ENCODE peak calls at places on chromosomes 16 and 17, in ten cellular contexts. One of them, this sample, is unnamed.
A peak's percentile ranks its signal among the peaks of the same experiment; 100 is the strongest.

GRCh38 chr16:54165174-54165911 is 121.2 kb downstream of the IRX3 start:
- DNase-seq in renal cortical epithelial cell: no peak
- DNase-seq in mesenchymal stem cell: no peak
- DNase-seq in activated naive CD4-positive, alpha-beta T cell treated with Interleukin-2 at 50 U/mL for 16 hours: no peak
- DNase-seq in caudate nucleus: no peak
- DNase-seq in brain microvascular endothelial cell: no peak
- DNase-seq in activated B cell treated with CpG ODN at 0.5 μM for 24 hours: no peak
- DNase-seq in NCI-H1930: no peak
- DNase-seq in foreskin fibroblast: no peak
- DNase-seq in stimulated activated CD8-positive, alpha-beta memory T cell treated with anti-CD3 and anti-CD28 coated beads, Interleukin-4, amount 100 ng/mL, for 24 hours: no peak
- DNase-seq in this sample: no peak

GRCh38 chr16:70754874-70755600 is 45.9 kb downstream of the VAC14 start:
- DNase-seq in renal cortical epithelial cell: no peak
- DNase-seq in mesenchymal stem cell: no peak
- DNase-seq in activated naive CD4-positive, alpha-beta T cell treated with Interleukin-2 at 50 U/mL for 16 hours: no peak
- DNase-seq in caudate nucleus: peak; percentile 45
- DNase-seq in brain microvascular endothelial cell: no peak
- DNase-seq in activated B cell treated with CpG ODN at 0.5 μM for 24 hours: no peak
- DNase-seq in NCI-H1930: no peak
- DNase-seq in foreskin fibroblast: no peak
- DNase-seq in stimulated activated CD8-positive, alpha-beta memory T cell treated with anti-CD3 and anti-CD28 coated beads, Interleukin-4, amount 100 ng/mL, for 24 hours: no peak
- DNase-seq in this sample: no peak

GRCh38 chr16:11391576-11391975 is 46.3 kb downstream of the RMI2 start:
- DNase-seq in renal cortical epithelial cell: no peak
- DNase-seq in mesenchymal stem cell: no peak
- DNase-seq in activated naive CD4-positive, alpha-beta T cell treated with Interleukin-2 at 50 U/mL for 16 hours: no peak
- DNase-seq in caudate nucleus: no peak
- DNase-seq in brain microvascular endothelial cell: no peak
- DNase-seq in activated B cell treated with CpG ODN at 0.5 μM for 24 hours: no peak
- DNase-seq in NCI-H1930: no peak
- DNase-seq in foreskin fibroblast: no peak
- DNase-seq in stimulated activated CD8-positive, alpha-beta memory T cell treated with anti-CD3 and anti-CD28 coated beads, Interleukin-4, amount 100 ng/mL, for 24 hours: no peak
- DNase-seq in this sample: no peak

GRCh38 chr17:2211661-2212327 is 91.8 kb downstream of the SMG6 start:
- DNase-seq in renal cortical epithelial cell: no peak
- DNase-seq in mesenchymal stem cell: no peak
- DNase-seq in activated naive CD4-positive, alpha-beta T cell treated with Interleukin-2 at 50 U/mL for 16 hours: no peak
- DNase-seq in caudate nucleus: no peak
- DNase-seq in brain microvascular endothelial cell: no peak
- DNase-seq in activated B cell treated with CpG ODN at 0.5 μM for 24 hours: no peak
- DNase-seq in NCI-H1930: no peak
- DNase-seq in foreskin fibroblast: no peak
- DNase-seq in stimulated activated CD8-positive, alpha-beta memory T cell treated with anti-CD3 and anti-CD28 coated beads, Interleukin-4, amount 100 ng/mL, for 24 hours: no peak
- DNase-seq in this sample: no peak

GRCh38 chr17:31427684-31428083 is 36.2 kb downstream of the RAB11FIP4 start:
- DNase-seq in renal cortical epithelial cell: no peak
- DNase-seq in mesenchymal stem cell: no peak
- DNase-seq in activated naive CD4-positive, alpha-beta T cell treated with Interleukin-2 at 50 U/mL for 16 hours: no peak
- DNase-seq in caudate nucleus: peak; percentile 20
- DNase-seq in brain microvascular endothelial cell: no peak
- DNase-seq in activated B cell treated with CpG ODN at 0.5 μM for 24 hours: no peak
- DNase-seq in NCI-H1930: no peak
- DNase-seq in foreskin fibroblast: no peak
- DNase-seq in stimulated activated CD8-positive, alpha-beta memory T cell treated with anti-CD3 and anti-CD28 coated beads, Interleukin-4, amount 100 ng/mL, for 24 hours: no peak
- DNase-seq in this sample: no peak

GRCh38 chr16:17031484-17032268 is 439.1 kb downstream of the XYLT1 start:
- DNase-seq in renal cortical epithelial cell: no peak
- DNase-seq in mesenchymal stem cell: no peak
- DNase-seq in activated naive CD4-positive, alpha-beta T cell treated with Interleukin-2 at 50 U/mL for 16 hours: no peak
- DNase-seq in caudate nucleus: no peak
- DNase-seq in brain microvascular endothelial cell: no peak
- DNase-seq in activated B cell treated with CpG ODN at 0.5 μM for 24 hours: no peak
- DNase-seq in NCI-H1930: no peak
- DNase-seq in foreskin fibroblast: no peak
- DNase-seq in stimulated activated CD8-positive, alpha-beta memory T cell treated with anti-CD3 and anti-CD28 coated beads, Interleukin-4, amount 100 ng/mL, for 24 hours: no peak
- DNase-seq in this sample: no peak

GRCh38 chr17:43832976-43833829 is at the start of gene MPP3:
- DNase-seq in renal cortical epithelial cell: peak; percentile 10
- DNase-seq in mesenchymal stem cell: peak; percentile 70
- DNase-seq in activated naive CD4-positive, alpha-beta T cell treated with Interleukin-2 at 50 U/mL for 16 hours: peak; percentile 52
- DNase-seq in caudate nucleus: no peak
- DNase-seq in brain microvascular endothelial cell: peak; percentile 28
- DNase-seq in activated B cell treated with CpG ODN at 0.5 μM for 24 hours: peak; percentile 31
- DNase-seq in NCI-H1930: peak; percentile 80
- DNase-seq in foreskin fibroblast: peak; percentile 92
- DNase-seq in stimulated activated CD8-positive, alpha-beta memory T cell treated with anti-CD3 and anti-CD28 coated beads, Interleukin-4, amount 100 ng/mL, for 24 hours: peak; percentile 16
- DNase-seq in this sample: peak; percentile 29

GRCh38 chr17:46012506-46013079 is 13.5 kb downstream of the STH start:
- DNase-seq in renal cortical epithelial cell: no peak
- DNase-seq in mesenchymal stem cell: no peak
- DNase-seq in activated naive CD4-positive, alpha-beta T cell treated with Interleukin-2 at 50 U/mL for 16 hours: no peak
- DNase-seq in caudate nucleus: no peak
- DNase-seq in brain microvascular endothelial cell: no peak
- DNase-seq in activated B cell treated with CpG ODN at 0.5 μM for 24 hours: no peak
- DNase-seq in NCI-H1930: no peak
- DNase-seq in foreskin fibroblast: no peak
- DNase-seq in stimulated activated CD8-positive, alpha-beta memory T cell treated with anti-CD3 and anti-CD28 coated beads, Interleukin-4, amount 100 ng/mL, for 24 hours: no peak
- DNase-seq in this sample: no peak

GRCh38 chr17:7838291-7839075 is 4.5 kb downstream of the KDM6B start:
- DNase-seq in renal cortical epithelial cell: peak; percentile 23
- DNase-seq in mesenchymal stem cell: peak; percentile 90
- DNase-seq in activated naive CD4-positive, alpha-beta T cell treated with Interleukin-2 at 50 U/mL for 16 hours: no peak
- DNase-seq in caudate nucleus: no peak
- DNase-seq in brain microvascular endothelial cell: peak; percentile 34
- DNase-seq in activated B cell treated with CpG ODN at 0.5 μM for 24 hours: no peak
- DNase-seq in NCI-H1930: peak; percentile 74
- DNase-seq in foreskin fibroblast: peak; percentile 81
- DNase-seq in stimulated activated CD8-positive, alpha-beta memory T cell treated with anti-CD3 and anti-CD28 coated beads, Interleukin-4, amount 100 ng/mL, for 24 hours: no peak
- DNase-seq in this sample: peak; percentile 23

GRCh38 chr16:71542377-71542776 is 16.2 kb downstream of the CHST4 start:
- DNase-seq in renal cortical epithelial cell: no peak
- DNase-seq in mesenchymal stem cell: peak; percentile 20
- DNase-seq in activated naive CD4-positive, alpha-beta T cell treated with Interleukin-2 at 50 U/mL for 16 hours: peak; percentile 56
- DNase-seq in caudate nucleus: no peak
- DNase-seq in brain microvascular endothelial cell: peak; percentile 28
- DNase-seq in activated B cell treated with CpG ODN at 0.5 μM for 24 hours: peak; percentile 30
- DNase-seq in NCI-H1930: peak; percentile 4
- DNase-seq in foreskin fibroblast: peak; percentile 34
- DNase-seq in stimulated activated CD8-positive, alpha-beta memory T cell treated with anti-CD3 and anti-CD28 coated beads, Interleukin-4, amount 100 ng/mL, for 24 hours: peak; percentile 37
- DNase-seq in this sample: no peak

GRCh38 chr17:55717898-55718735 is 4.5 kb downstream of the TMEM100 start:
- DNase-seq in renal cortical epithelial cell: peak; percentile 56
- DNase-seq in mesenchymal stem cell: peak; percentile 83
- DNase-seq in activated naive CD4-positive, alpha-beta T cell treated with Interleukin-2 at 50 U/mL for 16 hours: peak; percentile 65
- DNase-seq in caudate nucleus: peak; percentile 3
- DNase-seq in brain microvascular endothelial cell: peak; percentile 82
- DNase-seq in activated B cell treated with CpG ODN at 0.5 μM for 24 hours: peak; percentile 38
- DNase-seq in NCI-H1930: peak; percentile 57
- DNase-seq in foreskin fibroblast: peak; percentile 87
- DNase-seq in stimulated activated CD8-positive, alpha-beta memory T cell treated with anti-CD3 and anti-CD28 coated beads, Interleukin-4, amount 100 ng/mL, for 24 hours: peak; percentile 43
- DNase-seq in this sample: peak; percentile 42

GRCh38 chr16:30007378-30007895 is 3.4 kb downstream of the DOC2A start:
- DNase-seq in renal cortical epithelial cell: no peak
- DNase-seq in mesenchymal stem cell: no peak
- DNase-seq in activated naive CD4-positive, alpha-beta T cell treated with Interleukin-2 at 50 U/mL for 16 hours: no peak
- DNase-seq in caudate nucleus: no peak
- DNase-seq in brain microvascular endothelial cell: no peak
- DNase-seq in activated B cell treated with CpG ODN at 0.5 μM for 24 hours: no peak
- DNase-seq in NCI-H1930: no peak
- DNase-seq in foreskin fibroblast: no peak
- DNase-seq in stimulated activated CD8-positive, alpha-beta memory T cell treated with anti-CD3 and anti-CD28 coated beads, Interleukin-4, amount 100 ng/mL, for 24 hours: no peak
- DNase-seq in this sample: no peak

GRCh38 chr16:80063028-80063767 is 462.7 kb upstream of the MAF start:
- DNase-seq in renal cortical epithelial cell: no peak
- DNase-seq in mesenchymal stem cell: no peak
- DNase-seq in activated naive CD4-positive, alpha-beta T cell treated with Interleukin-2 at 50 U/mL for 16 hours: no peak
- DNase-seq in caudate nucleus: no peak
- DNase-seq in brain microvascular endothelial cell: peak; percentile 40
- DNase-seq in activated B cell treated with CpG ODN at 0.5 μM for 24 hours: no peak
- DNase-seq in NCI-H1930: no peak
- DNase-seq in foreskin fibroblast: no peak
- DNase-seq in stimulated activated CD8-positive, alpha-beta memory T cell treated with anti-CD3 and anti-CD28 coated beads, Interleukin-4, amount 100 ng/mL, for 24 hours: no peak
- DNase-seq in this sample: no peak

GRCh38 chr16:60771138-60771537 is 1265.1 kb downstream of the CDH8 start:
- DNase-seq in renal cortical epithelial cell: no peak
- DNase-seq in mesenchymal stem cell: no peak
- DNase-seq in activated naive CD4-positive, alpha-beta T cell treated with Interleukin-2 at 50 U/mL for 16 hours: no peak
- DNase-seq in caudate nucleus: no peak
- DNase-seq in brain microvascular endothelial cell: no peak
- DNase-seq in activated B cell treated with CpG ODN at 0.5 μM for 24 hours: no peak
- DNase-seq in NCI-H1930: no peak
- DNase-seq in foreskin fibroblast: no peak
- DNase-seq in stimulated activated CD8-positive, alpha-beta memory T cell treated with anti-CD3 and anti-CD28 coated beads, Interleukin-4, amount 100 ng/mL, for 24 hours: no peak
- DNase-seq in this sample: no peak

This sample was measured in hippocampal formation.